ENCODE peak calls at places on chromosomes 11 and 22, in four cellular contexts. Z is H1, G is HepG2, T is GM12878. W is an unnamed sample.

GRCh38 chr11:45994421-45995341 is 72.2 kb downstream of the LARGE2 start:
- DNase-seq in Z (no peak), G (no peak), T (no peak), W (peak)

GRCh38 chr11:49377978-49378377 is 169.6 kb upstream of the FOLH1 start:
- DNase-seq in Z (no peak), G (no peak), T (no peak), W (no peak)

GRCh38 chr11:102761646-102762238 is 18.7 kb downstream of the MMP10 start:
- DNase-seq in Z (no peak), T (no peak), G (no peak), W (no peak)

GRCh38 chr11:69213964-69214363 is 58.2 kb downstream of the SMIM38 start:
- DNase-seq in G (no peak), T (no peak), Z (no peak), W (no peak)

GRCh38 chr11:64592234-64592615 is 1.2 kb downstream of the SLC22A12 start:
- DNase-seq in T (no peak), G (no peak), Z (no peak), W (no peak)

GRCh38 chr11:75245356-75246005 is 4.9 kb downstream of the TPBGL start:
- DNase-seq in T (no peak), G (peak), Z (no peak), W (no peak)

GRCh38 chr11:95547974-95548373 is 241.6 kb downstream of the FAM76B start:
- DNase-seq in T (no peak), Z (no peak), G (no peak), W (no peak)

GRCh38 chr22:44547371-44547770 is 49.3 kb upstream of the RTL6 start:
- DNase-seq in T (no peak), G (no peak), Z (no peak), W (no peak)

GRCh38 chr11:43936081-43936480 is 6.4 kb upstream of the C11orf96 start:
- DNase-seq in G (no peak), Z (no peak), T (no peak), W (no peak)

GRCh38 chr22:37088108-37088605 is 21.4 kb downstream of the TMPRSS6 start:
- DNase-seq in G (no peak), T (no peak), Z (no peak), W (no peak)

GRCh38 chr22:32636884-32637283 is 162.3 kb downstream of the FBXO7 start:
- DNase-seq in G (no peak), T (no peak), Z (no peak), W (no peak)

GRCh38 chr22:30033137-30033536 is 47.1 kb upstream of the HORMAD2 start:
- DNase-seq in G (no peak), T (no peak), Z (no peak), W (no peak)

GRCh38 chr11:34960277-34960676 is 43.9 kb downstream of the PDHX start:
- DNase-seq in G (no peak), Z (no peak), T (no peak), W (no peak)

GRCh38 chr11:11416917-11417316 is 63.9 kb upstream of the CSNK2A3 start:
- DNase-seq in Z (no peak), G (no peak), T (no peak), W (no peak)

GRCh38 chr11:9888938-9889337 is 225.1 kb downstream of the SWAP70 start:
- DNase-seq in G (no peak), Z (no peak), T (no peak), W (no peak)

GRCh38 chr22:17135153-17135760 is 14.1 kb upstream of the TMEM121B start:
- DNase-seq in T (no peak), G (no peak), Z (no peak), W (no peak)

DNA sequence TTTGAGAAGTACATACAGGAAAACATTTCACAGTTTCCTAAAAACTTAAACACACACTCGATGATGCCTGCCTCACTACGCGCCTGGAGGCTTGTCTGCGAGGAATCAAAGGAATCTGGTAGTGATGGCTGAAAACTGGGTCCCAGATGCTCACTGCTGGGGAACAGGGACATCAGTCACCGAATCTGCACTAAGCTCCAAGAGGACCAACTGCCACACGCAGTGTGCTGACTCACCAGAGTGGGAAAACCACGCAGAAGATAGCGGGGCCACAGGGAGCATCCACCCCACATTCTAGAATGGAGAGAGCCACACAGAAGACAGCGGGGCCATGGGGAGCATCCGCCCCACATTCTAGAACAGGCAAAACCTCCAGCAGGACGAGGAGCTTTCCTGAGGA is 24.3 kb upstream of the MOB2 start:
- DNase-seq in Z (no peak), G (no peak), T (no peak), W (no peak)
- TF ChIP-seq SUZ12 in Z (no peak), G (no peak), T (no peak), W (no peak)

GRCh38 chr11:15969281-15969680 is 387.1 kb downstream of the SOX6 start:
- DNase-seq in Z (no peak), G (peak), T (peak), W (no peak)
- TF ChIP-seq ZNF274 in Z (no peak), G (no peak), T (no peak), W (no peak)

GRCh38 chr11:37643968-37644367 is 1045.9 kb upstream of the RAG2 start:
- DNase-seq in T (no peak), Z (no peak), G (no peak), W (no peak)
- H3K4me3 ChIP-seq in T (no peak), Z (no peak), G (no peak), W (no peak)

GRCh38 chr22:28111501-28111900 is 192.4 kb upstream of the PITPNB start:
- DNase-seq in Z (no peak), G (no peak), T (no peak), W (no peak)

GRCh38 chr22:28115426-28115825 is 196.4 kb upstream of the PITPNB start:
- DNase-seq in T (no peak), G (no peak), Z (no peak), W (no peak)

GRCh38 chr22:28116261-28116673 is 197.2 kb upstream of the PITPNB start:
- DNase-seq in T (no peak), G (no peak), Z (no peak), W (no peak)

GRCh38 chr22:28112130-28112529 is 193.1 kb upstream of the PITPNB start:
- DNase-seq in Z (no peak), G (no peak), T (no peak), W (no peak)

DNA sequence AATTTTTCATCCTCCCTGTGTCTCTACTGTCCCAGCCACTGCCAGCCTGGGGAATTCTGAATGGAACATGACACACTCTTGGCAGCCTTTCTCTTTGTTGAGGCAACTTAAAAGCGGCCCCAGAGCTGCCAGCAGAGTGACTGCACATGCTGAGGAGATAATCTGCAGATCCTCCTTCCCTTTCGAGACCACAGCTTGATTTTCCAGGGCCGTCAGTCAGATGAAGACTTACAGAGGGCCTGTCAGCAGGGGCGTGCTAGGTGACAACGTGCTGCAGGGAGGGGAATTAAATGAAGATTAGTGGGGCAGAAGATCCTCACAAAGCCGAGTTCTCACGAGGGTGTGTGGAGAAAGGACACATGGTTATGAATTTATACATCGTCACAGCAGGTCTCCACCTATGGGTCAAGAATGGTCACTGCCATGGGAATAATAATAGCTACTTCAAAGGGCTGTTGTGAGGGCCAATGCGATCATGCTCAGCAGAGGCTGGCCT is 193.5 kb upstream of the PITPNB start:
- DNase-seq in G (peak), T (no peak), Z (no peak), W (no peak)
- TF ChIP-seq SUZ12 in G (no peak), T (no peak), Z (no peak), W (no peak)

GRCh38 chr11:121521145-121522042 is 68.6 kb upstream of the SORL1-AS1 start:
- DNase-seq in Z (no peak), T (peak), G (no peak), W (no peak)

GRCh38 chr11:121523581-121524232 is 70.9 kb upstream of the SORL1-AS1 start:
- DNase-seq in Z (no peak), T (no peak), G (peak), W (no peak)

GRCh38 chr11:121517996-121518395 is 65.2 kb upstream of the SORL1-AS1 start:
- DNase-seq in T (no peak), G (no peak), Z (no peak), W (no peak)

GRCh38 chr11:121522043-121522941 is 69.5 kb upstream of the SORL1-AS1 start:
- DNase-seq in G (no peak), Z (no peak), T (no peak), W (no peak)

GRCh38 chr11:121520243-121521144 is 67.7 kb upstream of the SORL1-AS1 start:
- DNase-seq in Z (no peak), G (no peak), T (no peak), W (no peak)
- TF ChIP-seq ZNF274 in Z (no peak), G (no peak), T (no peak), W (no peak)

DNA sequence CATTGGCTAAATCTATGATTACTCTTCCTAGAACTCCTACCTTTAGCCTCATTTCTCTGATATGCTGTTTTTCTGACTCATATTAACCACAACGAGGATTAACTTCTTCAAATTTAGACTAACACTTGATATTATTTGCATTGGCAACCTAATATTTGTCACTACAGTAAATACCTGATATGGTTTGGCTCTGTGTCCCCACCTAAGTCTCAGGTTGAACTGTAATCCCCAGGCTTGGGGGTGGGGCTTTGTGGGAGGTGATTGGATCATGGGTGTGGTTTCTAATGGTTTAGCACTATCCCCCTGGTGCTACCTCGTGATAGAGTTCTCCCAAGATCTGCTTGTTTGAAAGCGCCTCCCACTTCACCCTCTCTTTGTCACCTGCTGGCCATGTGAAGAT is 17.1 kb upstream of the MED17 start:
- DNase-seq in G (no peak), Z (no peak), T (no peak), W (no peak)
- H3K4me3 ChIP-seq in G (no peak), Z (no peak), T (no peak), W (no peak)

DNA sequence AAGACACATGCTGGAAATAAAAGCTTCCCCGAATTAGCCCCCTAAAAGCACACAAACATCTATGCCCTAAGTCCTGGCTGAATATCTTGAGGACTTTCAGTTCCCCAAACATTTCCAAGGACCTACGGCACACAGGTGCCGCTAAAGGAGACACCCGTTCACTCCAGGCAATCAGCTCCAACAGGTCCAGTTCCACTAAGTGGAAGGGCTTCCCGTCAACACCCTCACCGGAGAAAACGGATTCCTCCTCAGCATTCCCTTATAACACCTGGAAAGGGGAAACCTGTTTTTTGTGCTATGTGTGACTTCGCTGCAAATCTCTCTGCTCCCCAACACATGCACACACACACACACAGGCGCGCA is 3.9 kb downstream of the TENM4 start:
- DNase-seq in G (no peak), T (no peak), Z (peak), W (no peak)
- TF ChIP-seq SUZ12 in G (no peak), T (no peak), Z (peak), W (no peak)

DNA sequence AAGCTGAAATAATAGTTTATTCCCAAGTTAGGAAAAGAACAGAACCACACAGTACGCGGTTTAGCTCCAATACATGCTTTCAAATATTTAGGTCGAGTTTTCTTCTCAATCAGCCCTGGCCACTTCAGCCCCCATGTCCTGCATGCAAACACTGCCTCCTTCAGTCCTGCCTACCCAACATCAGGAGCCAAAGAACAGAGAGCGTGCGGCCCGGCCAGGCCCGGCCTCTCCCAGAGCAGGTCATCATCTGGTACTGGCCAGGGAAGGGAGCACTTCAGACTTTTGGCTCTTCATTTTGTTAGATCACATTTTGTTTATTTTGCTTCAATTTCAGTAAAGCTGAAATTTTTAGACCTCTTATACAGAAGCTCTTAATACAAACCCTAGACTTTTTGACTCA is 6.7 kb downstream of the BRD1 start:
- DNase-seq in G (no peak), T (no peak), Z (no peak), W (no peak)
- TF ChIP-seq ZNF274 in G (no peak), T (no peak), Z (no peak), W (no peak)

GRCh38 chr11:86942212-86942611 is 13.0 kb downstream of the FZD4 start:
- DNase-seq in T (no peak), Z (no peak), G (no peak), W (no peak)

GRCh38 chr11:86940122-86940777 is 14.9 kb downstream of the FZD4 start:
- DNase-seq in G (peak), T (no peak), Z (no peak), W (no peak)

GRCh38 chr11:86941077-86941870 is 13.9 kb downstream of the FZD4 start:
- DNase-seq in T (no peak), Z (no peak), G (peak), W (no peak)

GRCh38 chr11:86938900-86939880 is 16.0 kb downstream of the FZD4 start:
- DNase-seq in T (no peak), Z (no peak), G (peak), W (no peak)

GRCh38 chr11:86941871-86942208 is 13.4 kb downstream of the FZD4 start:
- DNase-seq in Z (no peak), T (no peak), G (no peak), W (no peak)
- H3K4me3 ChIP-seq in Z (no peak), T (no peak), G (peak), W (no peak)